ENCODE peak calls at places on chromosome 14, in five cellular contexts. R is memory B cell, E is iris pigment epithelial cell, V is NCI-H1092, H is T-helper 1 cell. P is an unnamed sample.

GRCh38 chr14:69985456-69985855 is 106.2 kb downstream of the SMOC1 start:
- DNase-seq in R (no peak), E (peak), V (no peak), H (no peak), P (no peak)

GRCh38 chr14:68309631-68310030 is 483.2 kb downstream of the ZFP36L1 start:
- DNase-seq in R (no peak), E (no peak), V (peak), H (no peak), P (no peak)

GRCh38 chr14:105294142-105294597 is 6.6 kb downstream of the BRF1 start:
- DNase-seq in R (peak), E (no peak), V (peak), H (peak), P (no peak)

GRCh38 chr14:69269381-69269780 is 9.4 kb downstream of the GALNT16 start:
- DNase-seq in R (no peak), E (no peak), V (no peak), H (no peak), P (no peak)

GRCh38 chr14:105861985-105862465 is 335.6 kb downstream of the TMEM121 start:
- DNase-seq in R (peak), E (no peak), V (no peak), H (no peak), P (no peak)

GRCh38 chr14:64265222-64265621 is 28.9 kb downstream of the ESR2 start:
- DNase-seq in R (no peak), E (no peak), V (no peak), H (no peak), P (no peak)

GRCh38 chr14:37988472-37988871 is 219.2 kb upstream of the SSTR1 start:
- DNase-seq in R (no peak), E (peak), V (no peak), H (no peak), P (no peak)

GRCh38 chr14:95835331-95835730 is 41.3 kb upstream of the TUNAR start:
- DNase-seq in R (no peak), E (no peak), V (no peak), H (no peak), P (no peak)

GRCh38 chr14:90642239-90642717 is 174.0 kb downstream of the TTC7B start:
- DNase-seq in R (no peak), E (peak), V (no peak), H (no peak), P (no peak)

GRCh38 chr14:26984318-26985177 is 386.7 kb upstream of the NOVA1 start:
- DNase-seq in R (no peak), E (peak), V (peak), H (no peak), P (no peak)

GRCh38 chr14:71089974-71090373 is 182.7 kb downstream of the PCNX1 start:
- DNase-seq in R (no peak), E (peak), V (no peak), H (no peak), P (no peak)

GRCh38 chr14:75196468-75196867 is 20.1 kb upstream of the TMED10 start:
- DNase-seq in R (no peak), E (no peak), V (no peak), H (no peak), P (no peak)

GRCh38 chr14:80350707-80351106 is 139.4 kb upstream of the DIO2 start:
- DNase-seq in R (no peak), E (peak), V (no peak), H (no peak), P (no peak)

GRCh38 chr14:102084931-102085330 is 1.9 kb downstream of the HSP90AA1 start:
- DNase-seq in R (no peak), E (no peak), V (no peak), H (no peak), P (no peak)

GRCh38 chr14:104460920-104461651 is 118.5 kb upstream of the C14orf180 start:
- DNase-seq in R (peak), E (peak), V (no peak), H (no peak), P (no peak)

GRCh38 chr14:94887591-94887990 is 117.7 kb upstream of the GSC start:
- DNase-seq in R (no peak), E (no peak), V (no peak), H (no peak), P (no peak)

GRCh38 chr14:56002876-56003625 is 115.2 kb upstream of the PELI2 start:
- DNase-seq in R (no peak), E (no peak), V (no peak), H (no peak), P (no peak)

GRCh38 chr14:96588410-96589249 is 86.4 kb downstream of the PAPOLA start:
- DNase-seq in R (no peak), E (no peak), V (no peak), H (no peak), P (no peak)

GRCh38 chr14:96960598-96961116 is 163.5 kb downstream of the VRK1 start:
- DNase-seq in R (no peak), E (no peak), V (no peak), H (no peak), P (no peak)

GRCh38 chr14:63759454-63759853 is 31.6 kb upstream of the SGPP1 start:
- DNase-seq in R (no peak), E (peak), V (no peak), H (no peak), P (no peak)

GRCh38 chr14:103600503-103600902 is 28.5 kb upstream of the KLC1 start:
- DNase-seq in R (no peak), E (no peak), V (no peak), H (no peak), P (no peak)

GRCh38 chr14:100012478-100012925 is 52.7 kb upstream of the EVL start:
- DNase-seq in R (no peak), E (peak), V (no peak), H (no peak), P (no peak)

GRCh38 chr14:62614117-62614516 is 431.1 kb downstream of the KCNH5 start:
- DNase-seq in R (no peak), E (peak), V (no peak), H (no peak), P (no peak)

GRCh38 chr14:81169711-81170103 is 51.1 kb downstream of the GTF2A1 start:
- DNase-seq in R (no peak), E (peak), V (no peak), H (no peak), P (no peak)

GRCh38 chr14:104598039-104598438 is 6.5 kb downstream of the TMEM179 start:
- DNase-seq in R (no peak), E (no peak), V (no peak), H (no peak), P (no peak)

P was measured in activated T-helper 9 cell treated with anti-CD3 and anti-CD28 coated beads, Interleukin-2, amount 50 U/mL, for 16 hours.